ENCODE peak calls at places on chromosomes 6 and 20, in eight cellular contexts. L is left lung, G is GM12878, X is ovary, T is upper lobe of right lung, I is HFF-Myc, H is cardiac muscle cell, Z is heart right ventricle. F is an unnamed sample.

GRCh38 chr6:11774392-11774791 is 4.2 kb downstream of the ADTRP start:
- DNase-seq in L (no peak), G (no peak), X (no peak), T (no peak), I (no peak), H (no peak), Z (no peak), F (no peak)

GRCh38 chr20:35093245-35093884 is 758 bp upstream of the TRPC4AP start:
- DNase-seq in L (no peak), G (no peak), X (no peak), T (no peak), I (no peak), H (peak), Z (no peak), F (no peak)

GRCh38 chr6:117496383-117496990 is 14.0 kb downstream of the DCBLD1 start:
- DNase-seq in L (no peak), G (no peak), X (no peak), T (no peak), I (no peak), H (peak), Z (no peak), F (no peak)

GRCh38 chr6:167848783-167849182 is 22.1 kb downstream of the AFDN start:
- DNase-seq in L (no peak), G (no peak), X (no peak), T (no peak), I (no peak), H (no peak), Z (no peak), F (no peak)

GRCh38 chr6:165701005-165701404 is 38.0 kb upstream of the PDE10A start:
- DNase-seq in L (no peak), G (no peak), X (no peak), T (no peak), I (no peak), H (peak), Z (no peak), F (no peak)

GRCh38 chr6:160960067-160960466 is 31.5 kb upstream of the MAP3K4 start:
- DNase-seq in L (no peak), G (no peak), X (no peak), T (no peak), I (no peak), H (no peak), Z (no peak), F (no peak)

GRCh38 chr6:155273438-155273837 is 9.6 kb downstream of the CLDN20 start:
- DNase-seq in L (no peak), G (no peak), X (no peak), T (no peak), I (peak), H (peak), Z (no peak), F (peak)

GRCh38 chr6:39357998-39358686 is 35.6 kb upstream of the KCNK16 start:
- DNase-seq in L (no peak), G (no peak), X (no peak), T (no peak), I (peak), H (peak), Z (no peak), F (peak)

GRCh38 chr20:50015993-50016770 is 33.4 kb downstream of the SNAI1 start:
- DNase-seq in L (no peak), G (no peak), X (no peak), T (no peak), I (no peak), H (no peak), Z (peak), F (peak)

GRCh38 chr6:72080260-72080941 is 194.1 kb downstream of the RIMS1 start:
- DNase-seq in L (no peak), G (no peak), X (no peak), T (no peak), I (no peak), H (peak), Z (no peak), F (no peak)

GRCh38 chr20:15399781-15400180 is 1062.4 kb upstream of the FLRT3 start:
- DNase-seq in L (no peak), G (no peak), X (no peak), T (no peak), I (no peak), H (no peak), Z (no peak), F (no peak)

GRCh38 chr6:32171234-32171633 is 4.7 kb downstream of the AGPAT1 start:
- DNase-seq in L (no peak), G (no peak), X (no peak), T (no peak), I (no peak), H (no peak), Z (no peak), F (no peak)

GRCh38 chr6:155142902-155143609 is 120.8 kb upstream of the CLDN20 start:
- DNase-seq in L (no peak), G (no peak), X (no peak), T (no peak), I (no peak), H (peak), Z (no peak), F (no peak)

GRCh38 chr6:136312975-136313374 is 23.3 kb upstream of the BCLAF1 start:
- DNase-seq in L (no peak), G (no peak), X (no peak), T (no peak), I (no peak), H (no peak), Z (no peak), F (no peak)

GRCh38 chr20:62710886-62711702 is 2.5 kb downstream of the NTSR1 start:
- DNase-seq in L (no peak), G (no peak), X (no peak), T (no peak), I (no peak), H (no peak), Z (peak), F (no peak)

GRCh38 chr20:48190757-48191156 is 405.5 kb upstream of the SULF2 start:
- DNase-seq in L (no peak), G (no peak), X (no peak), T (no peak), I (no peak), H (no peak), Z (no peak), F (no peak)

GRCh38 chr6:2563635-2564034 is 187.1 kb downstream of the MYLK4 start:
- DNase-seq in L (no peak), G (peak), X (no peak), T (no peak), I (no peak), H (peak), Z (no peak), F (no peak)

GRCh38 chr6:52995913-52996685 is 1.0 kb upstream of the GSTA4 start:
- DNase-seq in L (no peak), G (peak), X (peak), T (no peak), I (peak), H (peak), Z (peak), F (peak)

GRCh38 chr6:169689247-169689646 is 12.6 kb downstream of the WDR27 start:
- DNase-seq in L (no peak), G (no peak), X (no peak), T (no peak), I (no peak), H (peak), Z (no peak), F (peak)

GRCh38 chr6:157034433-157035230 is 257.5 kb downstream of the ARID1B start:
- DNase-seq in L (no peak), G (no peak), X (no peak), T (no peak), I (no peak), H (peak), Z (no peak), F (no peak)

GRCh38 chr6:13454286-13455221 is 32.8 kb downstream of the GFOD1 start:
- DNase-seq in L (peak), G (peak), X (no peak), T (peak), I (no peak), H (peak), Z (no peak), F (peak)

GRCh38 chr20:56630506-56631317 is 1.6 kb downstream of the TFAP2C start:
- DNase-seq in L (no peak), G (no peak), X (no peak), T (no peak), I (no peak), H (no peak), Z (peak), F (no peak)
- TF ChIP-seq CTCF in L (no peak), G (no peak), X (no peak), T (no peak), I (no peak), H (no peak), Z (no peak), F (no peak)

GRCh38 chr6:4732691-4733315 is 43.4 kb upstream of the CDYL start:
- DNase-seq in L (peak), G (no peak), X (peak), T (no peak), I (peak), H (peak), Z (peak), F (peak)
- H3K4me3 ChIP-seq in L (no peak), G (no peak), X (peak), T (peak), I (peak), H (no peak), Z (peak), F (peak)

GRCh38 chr6:14552891-14553290 is 435.3 kb downstream of the CD83 start:
- DNase-seq in L (no peak), G (no peak), X (no peak), T (no peak), I (no peak), H (no peak), Z (no peak), F (no peak)
- TF ChIP-seq CTCF in L (no peak), G (no peak), X (no peak), T (no peak), I (no peak), H (no peak), Z (no peak), F (no peak)

DNA sequence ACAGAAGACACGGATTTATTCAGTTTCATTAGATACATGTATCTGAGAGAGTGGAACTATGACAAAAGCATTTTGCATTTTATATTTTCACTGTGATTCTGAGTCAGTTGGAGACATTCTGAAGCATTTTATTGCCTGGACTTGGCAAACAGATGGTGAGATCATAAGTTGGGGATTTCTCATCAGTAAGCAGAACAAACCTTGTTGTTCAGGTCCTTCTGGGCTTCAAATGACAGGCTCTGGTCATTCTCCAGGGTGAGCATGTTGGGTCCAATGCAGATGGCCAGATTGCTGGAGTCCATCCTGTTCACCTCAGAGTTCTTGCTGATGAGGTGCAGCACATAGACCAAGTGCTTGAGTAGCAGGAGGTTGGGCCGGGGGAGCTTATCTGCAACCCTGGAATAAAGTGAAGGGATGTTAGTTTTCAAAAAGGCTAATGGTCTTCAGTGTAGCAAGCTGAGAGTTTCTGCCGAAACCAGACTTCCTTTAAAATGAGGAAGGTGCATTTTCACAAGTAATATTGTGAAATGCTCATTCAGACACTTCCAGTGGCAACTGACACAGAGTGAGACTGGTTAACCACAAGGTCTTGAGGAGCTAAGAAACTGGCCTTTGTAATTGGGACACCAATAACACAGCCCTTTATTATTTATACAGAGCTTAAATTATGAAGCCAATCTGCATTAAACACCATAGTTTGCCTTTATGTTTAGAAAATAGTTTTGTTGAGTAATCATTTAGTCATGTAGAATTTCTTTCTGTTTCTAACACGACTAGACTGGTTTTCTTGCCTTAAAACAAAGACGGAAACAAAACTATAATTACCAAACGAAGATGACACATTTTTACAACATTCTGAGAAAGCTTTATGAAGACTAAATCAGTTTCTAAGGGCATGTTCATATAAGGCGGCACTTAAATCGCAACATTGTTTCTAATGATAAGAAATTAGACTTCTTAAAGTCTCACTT is 5.6 kb downstream of the TAGAP start:
- DNase-seq in L (no peak), G (peak), X (no peak), T (no peak), I (peak), H (peak), Z (no peak), F (no peak)
- H3K4me3 ChIP-seq in L (peak), G (peak), X (no peak), T (no peak), I (no peak), H (no peak), Z (no peak), F (no peak)

GRCh38 chr20:25563362-25563761 is 22.0 kb downstream of the NINL start:
- DNase-seq in L (no peak), G (no peak), X (no peak), T (no peak), I (no peak), H (no peak), Z (no peak), F (no peak)
- TF ChIP-seq CTCF in L (no peak), G (no peak), X (no peak), T (no peak), I (no peak), H (no peak), Z (no peak), F (no peak)

GRCh38 chr20:36334281-36335075 is 28.3 kb downstream of the DLGAP4 start:
- DNase-seq in L (no peak), G (no peak), X (no peak), T (no peak), I (no peak), H (no peak), Z (no peak), F (no peak)

GRCh38 chr20:36330091-36330490 is 24.0 kb downstream of the DLGAP4 start:
- DNase-seq in L (no peak), G (no peak), X (no peak), T (no peak), I (no peak), H (no peak), Z (no peak), F (no peak)

GRCh38 chr20:36333841-36334240 is 27.7 kb downstream of the DLGAP4 start:
- DNase-seq in L (no peak), G (no peak), X (no peak), T (no peak), I (no peak), H (no peak), Z (no peak), F (no peak)

GRCh38 chr20:36335187-36335870 is 29.2 kb downstream of the DLGAP4 start:
- DNase-seq in L (no peak), G (no peak), X (no peak), T (no peak), I (no peak), H (no peak), Z (no peak), F (no peak)

GRCh38 chr20:36331182-36331581 is 25.0 kb downstream of the DLGAP4 start:
- DNase-seq in L (no peak), G (no peak), X (no peak), T (no peak), I (no peak), H (no peak), Z (no peak), F (no peak)
- H3K4me3 ChIP-seq in L (no peak), G (no peak), X (no peak), T (no peak), I (no peak), H (no peak), Z (no peak), F (no peak)

GRCh38 chr6:149823013-149823412 is 41.1 kb downstream of the LRP11 start:
- DNase-seq in L (no peak), G (no peak), X (no peak), T (no peak), I (no peak), H (no peak), Z (no peak), F (no peak)
- TF ChIP-seq CTCF in L (no peak), G (no peak), X (no peak), T (no peak), I (peak), H (no peak), Z (no peak), F (peak)

F was measured in retinal pigment epithelial cell.